ENCODE peak calls at places on chromosomes 3 and 15, in four cellular contexts. One of them, this sample, is unnamed. For H3K27me3, the result is how much of the 10 kb centered on the place peaks cover.

GRCh38 chr3:64685800-64686445 is 1.9 kb downstream of the ADAMTS9 start:
- DNase-seq in cardiac muscle cell: peak
- DNase-seq in psoas muscle: peak
- DNase-seq in astrocyte: peak
- DNase-seq in this sample: peak

GRCh38 chr3:144221771-144222170 is 250.1 kb downstream of the DIPK2A start:
- DNase-seq in cardiac muscle cell: no peak
- DNase-seq in astrocyte: no peak
- DNase-seq in psoas muscle: no peak
- DNase-seq in this sample: no peak

GRCh38 chr3:57967590-57967989 is 40.6 kb upstream of the FLNB start:
- DNase-seq in psoas muscle: no peak
- DNase-seq in astrocyte: no peak
- DNase-seq in cardiac muscle cell: no peak
- DNase-seq in this sample: no peak

GRCh38 chr15:98955331-98955730 is 52.3 kb downstream of the PGPEP1L start:
- DNase-seq in astrocyte: no peak
- DNase-seq in cardiac muscle cell: no peak
- DNase-seq in psoas muscle: peak
- DNase-seq in this sample: no peak

GRCh38 chr3:177201707-177202397 is 4.6 kb upstream of the TBL1XR1 start:
- DNase-seq in psoas muscle: no peak
- DNase-seq in cardiac muscle cell: peak
- DNase-seq in astrocyte: no peak
- DNase-seq in this sample: no peak

GRCh38 chr15:90104551-90104950 is 2.3 kb upstream of the IDH2 start:
- DNase-seq in astrocyte: no peak
- DNase-seq in cardiac muscle cell: no peak
- DNase-seq in psoas muscle: no peak
- DNase-seq in this sample: no peak

GRCh38 chr3:8984512-8984911 is 21.2 kb upstream of the RAD18 start:
- DNase-seq in astrocyte: no peak
- DNase-seq in cardiac muscle cell: no peak
- DNase-seq in psoas muscle: no peak
- DNase-seq in this sample: no peak

GRCh38 chr3:10390641-10391373 is 69.9 kb upstream of the SEC13 start:
- DNase-seq in cardiac muscle cell: no peak
- DNase-seq in astrocyte: no peak
- DNase-seq in psoas muscle: no peak
- DNase-seq in this sample: no peak

GRCh38 chr15:81016253-81017068 is 15.7 kb downstream of the TLNRD1 start:
- DNase-seq in psoas muscle: no peak
- DNase-seq in cardiac muscle cell: no peak
- DNase-seq in astrocyte: no peak
- DNase-seq in this sample: no peak

GRCh38 chr3:195907730-195908438 is 467 bp downstream of the TNK2 start:
- DNase-seq in psoas muscle: peak
- DNase-seq in cardiac muscle cell: peak
- DNase-seq in astrocyte: no peak
- DNase-seq in this sample: peak

GRCh38 chr15:25177955-25178801 is 223.4 kb downstream of the SNRPN start:
- DNase-seq in cardiac muscle cell: no peak
- DNase-seq in astrocyte: no peak
- DNase-seq in psoas muscle: peak
- DNase-seq in this sample: peak

GRCh38 chr3:20256144-20256543 is 70.1 kb upstream of the SGO1 start:
- DNase-seq in cardiac muscle cell: no peak
- DNase-seq in astrocyte: peak
- DNase-seq in psoas muscle: no peak
- DNase-seq in this sample: no peak

GRCh38 chr3:178392553-178392952 is 143.7 kb upstream of the KCNMB2 start:
- DNase-seq in psoas muscle: no peak
- DNase-seq in astrocyte: peak
- DNase-seq in cardiac muscle cell: peak
- DNase-seq in this sample: no peak

GRCh38 chr15:47184405-47185221 is 532.7 kb upstream of the SEMA6D start:
- DNase-seq in psoas muscle: no peak
- DNase-seq in cardiac muscle cell: peak
- DNase-seq in astrocyte: peak
- DNase-seq in this sample: peak
- H3K27me3 ChIP-seq in psoas muscle: half or more
- H3K27me3 ChIP-seq in cardiac muscle cell: half or more
- H3K27me3 ChIP-seq in astrocyte: under half
- H3K27me3 ChIP-seq in this sample: half or more

GRCh38 chr3:179713643-179714090 is 60.8 kb downstream of the USP13 start:
- DNase-seq in cardiac muscle cell: no peak
- DNase-seq in psoas muscle: no peak
- DNase-seq in astrocyte: peak
- DNase-seq in this sample: no peak
- H3K27ac ChIP-seq in cardiac muscle cell: peak
- H3K27ac ChIP-seq in psoas muscle: peak
- H3K27ac ChIP-seq in astrocyte: peak
- H3K27ac ChIP-seq in this sample: no peak

DNA sequence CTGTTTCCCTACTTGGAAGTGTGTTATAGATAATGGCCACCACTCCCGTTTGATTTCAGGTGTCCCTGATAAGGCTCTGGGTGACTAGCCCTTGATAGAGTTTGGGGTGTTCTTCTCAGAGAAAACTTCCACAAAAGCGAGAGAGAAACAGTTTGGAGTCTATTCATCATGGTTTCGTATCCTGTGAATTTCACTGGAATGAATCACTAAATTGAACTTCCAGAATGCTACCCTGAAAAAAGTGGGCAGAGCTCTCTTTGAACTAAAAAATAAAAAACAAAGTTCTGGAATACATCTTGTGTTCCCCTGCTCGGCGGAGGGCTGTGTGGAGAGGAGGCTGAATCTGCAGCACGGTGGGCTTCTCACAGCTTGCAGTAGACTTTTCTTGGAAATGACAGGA is 52.8 kb upstream of the FAM98B start:
- DNase-seq in astrocyte: peak
- DNase-seq in psoas muscle: no peak
- DNase-seq in cardiac muscle cell: peak
- DNase-seq in this sample: no peak
- H3K27me3 ChIP-seq in astrocyte: under half
- H3K27me3 ChIP-seq in psoas muscle: under half
- H3K27me3 ChIP-seq in cardiac muscle cell: under half
- H3K27me3 ChIP-seq in this sample: under half

GRCh38 chr3:129576514-129577345 is 29.7 kb downstream of the PLXND1 start:
- DNase-seq in cardiac muscle cell: no peak
- DNase-seq in psoas muscle: no peak
- DNase-seq in astrocyte: no peak
- DNase-seq in this sample: no peak
- H3K27ac ChIP-seq in cardiac muscle cell: no peak
- H3K27ac ChIP-seq in psoas muscle: peak
- H3K27ac ChIP-seq in astrocyte: no peak
- H3K27ac ChIP-seq in this sample: peak

GRCh38 chr3:190034446-190034845 is 86.3 kb downstream of the P3H2 start:
- DNase-seq in psoas muscle: no peak
- DNase-seq in astrocyte: no peak
- DNase-seq in cardiac muscle cell: no peak
- DNase-seq in this sample: no peak
- H3K27me3 ChIP-seq in psoas muscle: under half
- H3K27me3 ChIP-seq in astrocyte: under half
- H3K27me3 ChIP-seq in cardiac muscle cell: under half
- H3K27me3 ChIP-seq in this sample: under half

DNA sequence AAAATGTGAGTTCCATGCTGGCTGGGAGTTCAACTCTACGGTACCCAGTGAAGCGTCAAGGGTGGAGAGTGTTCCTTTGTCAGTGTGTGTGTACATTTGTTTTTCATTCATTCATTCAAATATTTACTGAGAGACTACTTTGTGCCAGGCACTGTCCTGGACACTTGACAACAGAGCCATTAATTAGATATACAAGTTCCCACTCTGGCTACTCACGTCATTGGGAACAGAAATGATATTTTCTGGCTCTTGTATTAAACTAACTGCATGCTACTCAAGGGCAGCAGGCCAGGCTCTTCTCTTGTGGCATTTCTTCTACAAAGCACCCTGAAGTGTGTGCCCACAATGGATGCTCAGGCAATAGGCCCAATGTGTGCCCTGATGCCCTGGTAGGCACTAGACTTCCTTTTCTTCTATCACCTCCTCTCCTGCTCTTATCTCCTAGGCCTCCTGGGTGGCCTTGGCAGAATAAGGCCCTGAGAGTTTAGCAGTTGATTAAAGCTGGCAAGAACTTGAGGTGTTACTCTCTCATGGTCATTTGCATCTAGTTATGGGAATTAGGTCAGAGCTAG is 14.2 kb upstream of the SMAD3 start:
- DNase-seq in astrocyte: no peak
- DNase-seq in cardiac muscle cell: no peak
- DNase-seq in psoas muscle: no peak
- DNase-seq in this sample: no peak
- H3K27ac ChIP-seq in astrocyte: no peak
- H3K27ac ChIP-seq in cardiac muscle cell: no peak
- H3K27ac ChIP-seq in psoas muscle: no peak
- H3K27ac ChIP-seq in this sample: no peak

DNA sequence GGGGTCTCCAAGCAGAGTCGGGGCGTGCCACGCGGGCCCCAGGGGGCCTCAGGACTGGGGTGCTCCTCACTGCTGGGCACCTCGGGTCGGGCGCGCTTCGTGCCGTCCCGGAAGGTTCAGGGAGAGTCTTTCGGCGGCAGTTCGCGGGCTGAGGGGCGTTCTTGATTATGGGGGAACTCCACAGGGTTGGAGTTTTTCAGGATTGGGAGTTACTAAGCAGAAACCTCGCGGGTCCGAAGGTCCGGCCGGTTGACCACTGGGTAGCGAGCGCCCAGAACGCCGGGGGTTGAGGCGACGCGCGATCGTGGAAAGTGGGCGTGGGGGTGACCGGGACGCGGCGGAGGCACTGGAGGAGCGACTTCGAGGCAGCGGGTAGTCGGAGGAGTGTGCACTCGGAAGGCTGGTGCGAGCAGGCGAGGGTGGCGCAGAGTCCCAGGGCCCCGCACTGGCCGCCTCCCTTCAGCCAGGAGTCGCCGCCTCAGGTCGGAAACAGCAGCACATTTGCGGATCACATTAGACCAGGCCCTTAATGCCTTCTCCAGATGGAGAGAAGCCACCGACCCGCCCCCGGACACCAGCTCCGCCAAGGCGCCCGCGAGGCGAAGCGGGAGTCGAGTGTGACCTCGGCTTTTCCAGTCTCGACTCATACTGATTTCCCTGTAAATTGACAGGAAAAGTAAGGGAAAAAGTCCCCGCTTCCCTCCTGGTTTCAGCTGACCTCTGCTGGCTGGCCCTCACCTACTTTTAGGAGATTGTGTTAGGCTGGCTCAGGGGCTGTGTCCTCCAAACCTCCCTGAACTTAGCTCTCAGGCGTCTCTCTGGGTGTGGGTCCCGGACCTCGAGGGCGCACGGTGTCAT is 685 bp downstream of the ADAMTSL3 start:
- DNase-seq in psoas muscle: peak
- DNase-seq in astrocyte: no peak
- DNase-seq in cardiac muscle cell: peak
- DNase-seq in this sample: no peak
- H3K27me3 ChIP-seq in psoas muscle: under half
- H3K27me3 ChIP-seq in astrocyte: under half
- H3K27me3 ChIP-seq in cardiac muscle cell: under half
- H3K27me3 ChIP-seq in this sample: under half

DNA sequence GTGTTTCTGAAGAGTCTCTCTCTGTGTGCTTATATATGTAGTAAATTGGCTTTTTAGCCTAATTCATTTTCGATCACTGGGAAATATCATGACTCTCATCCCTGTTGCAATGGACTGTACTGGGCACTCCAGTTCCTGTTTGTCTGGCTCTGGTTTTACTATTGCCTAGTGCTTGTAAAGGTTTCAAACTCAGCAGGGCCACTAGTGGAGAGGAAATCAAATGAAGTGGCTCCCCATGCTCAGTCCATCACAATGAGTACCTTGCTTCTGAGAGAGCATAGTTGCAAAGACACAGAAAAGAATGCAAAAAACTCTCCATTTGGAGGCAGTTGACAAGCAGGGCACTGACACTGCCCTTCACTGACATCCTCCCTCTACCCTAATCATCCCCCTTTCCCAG is 167.8 kb downstream of the TAFA4 start:
- DNase-seq in psoas muscle: no peak
- DNase-seq in astrocyte: no peak
- DNase-seq in cardiac muscle cell: no peak
- DNase-seq in this sample: no peak
- H3K27ac ChIP-seq in psoas muscle: no peak
- H3K27ac ChIP-seq in astrocyte: no peak
- H3K27ac ChIP-seq in cardiac muscle cell: peak
- H3K27ac ChIP-seq in this sample: no peak

This sample was measured in upper lobe of right lung.